ENCODE peak calls at places on chromosomes 1 and 21, in ten cellular contexts. One of them, this sample, is unnamed.

GRCh38 chr1:25642710-25643109 is 26.1 kb downstream of the MAN1C1 start:
- DNase-seq in NB4: peak; percentile 54
- DNase-seq in hepatocyte: no peak
- DNase-seq in neural progenitor cell: no peak
- DNase-seq in stomach: peak; percentile 44
- DNase-seq in epithelial cell of esophagus: no peak
- DNase-seq in HL-60: no peak
- DNase-seq in colonic mucosa: no peak
- DNase-seq in CD8-positive, alpha-beta T cell: peak; percentile 53
- DNase-seq in sigmoid colon: no peak
- DNase-seq in this sample: peak; percentile 12

GRCh38 chr1:1282998-1283397 is 2.8 kb downstream of the SCNN1D start:
- DNase-seq in NB4: no peak
- DNase-seq in CD8-positive, alpha-beta T cell: no peak
- DNase-seq in sigmoid colon: no peak
- DNase-seq in hepatocyte: no peak
- DNase-seq in HL-60: no peak
- DNase-seq in stomach: no peak
- DNase-seq in epithelial cell of esophagus: peak; percentile 67
- DNase-seq in neural progenitor cell: no peak
- DNase-seq in colonic mucosa: no peak
- DNase-seq in this sample: no peak

GRCh38 chr21:34576043-34576466 is 38.9 kb downstream of the RCAN1 start:
- DNase-seq in neural progenitor cell: no peak
- DNase-seq in sigmoid colon: no peak
- DNase-seq in colonic mucosa: peak; percentile 48
- DNase-seq in epithelial cell of esophagus: peak; percentile 97
- DNase-seq in CD8-positive, alpha-beta T cell: no peak
- DNase-seq in hepatocyte: no peak
- DNase-seq in NB4: no peak
- DNase-seq in HL-60: no peak
- DNase-seq in stomach: no peak
- DNase-seq in this sample: no peak

GRCh38 chr1:48030211-48030610 is 33.0 kb upstream of the TRABD2B start:
- DNase-seq in NB4: no peak
- DNase-seq in neural progenitor cell: no peak
- DNase-seq in CD8-positive, alpha-beta T cell: no peak
- DNase-seq in colonic mucosa: no peak
- DNase-seq in epithelial cell of esophagus: no peak
- DNase-seq in HL-60: no peak
- DNase-seq in stomach: no peak
- DNase-seq in sigmoid colon: no peak
- DNase-seq in hepatocyte: no peak
- DNase-seq in this sample: no peak

GRCh38 chr1:17696417-17697301 is 58.5 kb upstream of the ACTL8 start:
- DNase-seq in sigmoid colon: no peak
- DNase-seq in epithelial cell of esophagus: peak; percentile 11
- DNase-seq in CD8-positive, alpha-beta T cell: no peak
- DNase-seq in HL-60: no peak
- DNase-seq in stomach: no peak
- DNase-seq in hepatocyte: peak; percentile 62
- DNase-seq in neural progenitor cell: peak; percentile 73
- DNase-seq in NB4: no peak
- DNase-seq in colonic mucosa: no peak
- DNase-seq in this sample: peak; percentile 76

GRCh38 chr1:109158433-109158832 is 44.5 kb downstream of the ELAPOR1 start:
- DNase-seq in colonic mucosa: no peak
- DNase-seq in sigmoid colon: no peak
- DNase-seq in HL-60: no peak
- DNase-seq in stomach: no peak
- DNase-seq in epithelial cell of esophagus: no peak
- DNase-seq in neural progenitor cell: no peak
- DNase-seq in NB4: no peak
- DNase-seq in CD8-positive, alpha-beta T cell: no peak
- DNase-seq in hepatocyte: no peak
- DNase-seq in this sample: no peak

GRCh38 chr1:117339866-117340357 is 27.3 kb upstream of the MAN1A2 start:
- DNase-seq in NB4: peak; percentile 51
- DNase-seq in colonic mucosa: peak; percentile 57
- DNase-seq in stomach: no peak
- DNase-seq in sigmoid colon: no peak
- DNase-seq in epithelial cell of esophagus: peak; percentile 86
- DNase-seq in HL-60: peak; percentile 57
- DNase-seq in hepatocyte: peak; percentile 84
- DNase-seq in CD8-positive, alpha-beta T cell: no peak
- DNase-seq in neural progenitor cell: no peak
- DNase-seq in this sample: no peak

GRCh38 chr1:105544475-105544874 is 1512.0 kb upstream of the PRMT6 start:
- DNase-seq in HL-60: no peak
- DNase-seq in hepatocyte: no peak
- DNase-seq in stomach: no peak
- DNase-seq in sigmoid colon: no peak
- DNase-seq in epithelial cell of esophagus: peak; percentile 78
- DNase-seq in NB4: no peak
- DNase-seq in neural progenitor cell: no peak
- DNase-seq in CD8-positive, alpha-beta T cell: no peak
- DNase-seq in colonic mucosa: no peak
- DNase-seq in this sample: no peak

DNA sequence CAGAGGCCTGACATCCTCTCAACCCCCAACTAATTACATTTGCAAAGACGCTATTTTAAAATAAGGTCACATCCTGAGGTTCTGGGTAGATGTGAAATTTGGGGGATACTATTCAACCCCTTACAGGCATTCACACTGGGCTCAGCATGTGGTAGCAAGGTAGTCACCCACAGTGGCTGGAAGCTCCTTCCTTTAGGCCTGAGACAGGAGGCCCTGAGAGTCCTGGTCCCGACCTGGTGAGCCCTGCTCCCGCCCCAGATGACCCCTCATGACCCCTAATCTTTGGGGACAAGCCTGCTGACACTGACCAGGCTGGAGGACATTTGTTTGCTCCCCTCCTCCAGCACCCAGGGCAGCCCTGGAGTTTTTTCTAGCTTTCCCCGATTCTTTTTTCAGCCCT is 225.9 kb downstream of the DYRK1A start:
- DNase-seq in colonic mucosa: no peak
- DNase-seq in hepatocyte: no peak
- DNase-seq in CD8-positive, alpha-beta T cell: no peak
- DNase-seq in NB4: no peak
- DNase-seq in stomach: no peak
- DNase-seq in HL-60: no peak
- DNase-seq in neural progenitor cell: peak; percentile 24
- DNase-seq in sigmoid colon: no peak
- DNase-seq in epithelial cell of esophagus: no peak
- DNase-seq in this sample: no peak
- TF ChIP-seq CTCF in colonic mucosa: no peak
- TF ChIP-seq CTCF in hepatocyte: no peak
- TF ChIP-seq CTCF in CD8-positive, alpha-beta T cell: no peak
- TF ChIP-seq CTCF in NB4: no peak
- TF ChIP-seq CTCF in stomach: no peak
- TF ChIP-seq CTCF in HL-60: no peak
- TF ChIP-seq CTCF in neural progenitor cell: no peak
- TF ChIP-seq CTCF in sigmoid colon: no peak
- TF ChIP-seq CTCF in epithelial cell of esophagus: no peak
- TF ChIP-seq CTCF in this sample: no peak

GRCh38 chr1:204415351-204415750 is 3.7 kb upstream of the PPP1R15B start:
- DNase-seq in neural progenitor cell: no peak
- DNase-seq in CD8-positive, alpha-beta T cell: no peak
- DNase-seq in HL-60: no peak
- DNase-seq in colonic mucosa: peak; percentile 14
- DNase-seq in NB4: no peak
- DNase-seq in stomach: no peak
- DNase-seq in epithelial cell of esophagus: no peak
- DNase-seq in hepatocyte: no peak
- DNase-seq in sigmoid colon: no peak
- DNase-seq in this sample: no peak

GRCh38 chr1:204418174-204419063 is 6.8 kb upstream of the PPP1R15B start:
- DNase-seq in colonic mucosa: peak; percentile 16
- DNase-seq in hepatocyte: no peak
- DNase-seq in stomach: no peak
- DNase-seq in epithelial cell of esophagus: no peak
- DNase-seq in sigmoid colon: no peak
- DNase-seq in HL-60: no peak
- DNase-seq in NB4: peak; percentile 74
- DNase-seq in neural progenitor cell: no peak
- DNase-seq in CD8-positive, alpha-beta T cell: no peak
- DNase-seq in this sample: no peak

GRCh38 chr1:204419064-204419403 is 7.4 kb upstream of the PPP1R15B start:
- DNase-seq in neural progenitor cell: no peak
- DNase-seq in HL-60: no peak
- DNase-seq in hepatocyte: no peak
- DNase-seq in NB4: no peak
- DNase-seq in colonic mucosa: no peak
- DNase-seq in CD8-positive, alpha-beta T cell: no peak
- DNase-seq in epithelial cell of esophagus: peak; percentile 59
- DNase-seq in sigmoid colon: no peak
- DNase-seq in stomach: no peak
- DNase-seq in this sample: no peak

GRCh38 chr1:204417231-204417997 is 5.8 kb upstream of the PPP1R15B start:
- DNase-seq in CD8-positive, alpha-beta T cell: no peak
- DNase-seq in HL-60: peak; percentile 85
- DNase-seq in hepatocyte: peak; percentile 91
- DNase-seq in neural progenitor cell: no peak
- DNase-seq in colonic mucosa: peak; percentile 78
- DNase-seq in stomach: peak; percentile 82
- DNase-seq in sigmoid colon: peak; percentile 86
- DNase-seq in epithelial cell of esophagus: peak; percentile 97
- DNase-seq in NB4: peak; percentile 92
- DNase-seq in this sample: peak; percentile 68

DNA sequence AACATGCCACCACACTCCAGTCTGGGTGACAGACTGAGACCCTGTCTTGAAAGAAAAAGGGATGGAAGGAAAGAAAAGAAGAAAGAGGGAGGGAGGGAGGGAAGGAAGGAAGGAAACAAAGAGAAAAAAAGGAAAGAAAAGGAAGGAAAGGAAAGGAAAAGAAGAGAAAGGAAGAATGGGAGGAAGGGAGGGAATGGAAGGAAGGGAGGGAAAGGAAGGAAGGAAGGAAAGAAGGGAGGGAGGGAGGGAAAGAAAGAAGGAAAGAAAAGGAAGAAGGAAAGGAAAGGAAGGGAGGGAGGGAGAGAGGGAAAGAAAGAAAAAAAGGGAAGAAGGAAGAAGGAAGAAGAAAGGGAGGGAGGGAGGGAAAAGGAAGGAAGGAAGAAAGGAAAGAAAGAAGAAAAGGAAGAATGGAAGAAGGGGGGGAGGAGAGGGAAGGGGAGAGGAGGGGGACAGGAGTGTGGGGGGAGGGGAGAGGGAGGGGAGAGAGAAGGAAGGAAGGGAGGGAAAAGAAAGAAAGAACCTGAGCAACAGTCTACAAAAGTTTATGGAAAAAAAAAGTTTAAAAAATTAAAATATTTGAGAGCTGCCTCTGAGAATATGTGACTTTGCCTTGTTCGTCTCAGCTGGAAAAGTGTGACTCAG is 5.1 kb upstream of the PPP1R15B start:
- DNase-seq in CD8-positive, alpha-beta T cell: no peak
- DNase-seq in neural progenitor cell: no peak
- DNase-seq in hepatocyte: no peak
- DNase-seq in colonic mucosa: no peak
- DNase-seq in stomach: no peak
- DNase-seq in sigmoid colon: no peak
- DNase-seq in HL-60: no peak
- DNase-seq in epithelial cell of esophagus: no peak
- DNase-seq in NB4: no peak
- DNase-seq in this sample: no peak
- H3K4me3 ChIP-seq in CD8-positive, alpha-beta T cell: no peak overlapping the region
- H3K4me3 ChIP-seq in neural progenitor cell: no peak overlapping the region
- H3K4me3 ChIP-seq in hepatocyte: no peak overlapping the region
- H3K4me3 ChIP-seq in colonic mucosa: no peak overlapping the region
- H3K4me3 ChIP-seq in stomach: no peak overlapping the region
- H3K4me3 ChIP-seq in sigmoid colon: no peak overlapping the region
- H3K4me3 ChIP-seq in HL-60: no peak overlapping the region
- H3K4me3 ChIP-seq in epithelial cell of esophagus: no peak overlapping the region
- H3K4me3 ChIP-seq in NB4: peak overlapping the region; percentile 57
- H3K4me3 ChIP-seq in this sample: no peak overlapping the region

DNA sequence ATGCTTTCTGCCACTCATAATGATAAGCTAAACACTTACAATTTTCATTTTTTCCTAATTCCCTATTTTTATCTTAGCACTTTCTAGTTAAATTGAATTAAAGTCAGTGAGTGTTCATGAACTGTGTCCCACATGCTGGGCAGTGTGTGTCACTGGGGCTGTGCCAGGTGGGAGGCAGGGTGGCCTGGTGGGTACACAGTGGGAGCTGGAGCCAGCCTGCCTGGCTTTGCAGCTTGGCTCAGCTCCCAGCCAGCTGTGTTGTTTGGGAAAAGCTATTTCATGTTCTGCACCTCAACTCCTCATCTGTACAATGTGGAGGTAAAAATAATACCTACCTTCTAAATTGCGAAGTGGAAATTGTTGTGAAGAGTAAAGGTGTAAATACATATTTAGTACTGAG is 238.4 kb downstream of the PLA2G4A start:
- DNase-seq in stomach: peak; percentile 40
- DNase-seq in CD8-positive, alpha-beta T cell: no peak
- DNase-seq in HL-60: no peak
- DNase-seq in colonic mucosa: no peak
- DNase-seq in neural progenitor cell: no peak
- DNase-seq in epithelial cell of esophagus: no peak
- DNase-seq in NB4: no peak
- DNase-seq in sigmoid colon: no peak
- DNase-seq in hepatocyte: peak; percentile 18
- DNase-seq in this sample: no peak
- TF ChIP-seq CTCF in stomach: no peak
- TF ChIP-seq CTCF in CD8-positive, alpha-beta T cell: no peak
- TF ChIP-seq CTCF in HL-60: no peak
- TF ChIP-seq CTCF in colonic mucosa: no peak
- TF ChIP-seq CTCF in neural progenitor cell: no peak
- TF ChIP-seq CTCF in epithelial cell of esophagus: no peak
- TF ChIP-seq CTCF in NB4: no peak
- TF ChIP-seq CTCF in sigmoid colon: no peak
- TF ChIP-seq CTCF in hepatocyte: no peak
- TF ChIP-seq CTCF in this sample: no peak

GRCh38 chr1:185663771-185664296 is 70.4 kb upstream of the HMCN1 start:
- DNase-seq in NB4: no peak
- DNase-seq in colonic mucosa: no peak
- DNase-seq in sigmoid colon: no peak
- DNase-seq in hepatocyte: no peak
- DNase-seq in neural progenitor cell: no peak
- DNase-seq in HL-60: no peak
- DNase-seq in epithelial cell of esophagus: no peak
- DNase-seq in stomach: no peak
- DNase-seq in CD8-positive, alpha-beta T cell: no peak
- DNase-seq in this sample: no peak

GRCh38 chr1:185666582-185666981 is 67.6 kb upstream of the HMCN1 start:
- DNase-seq in stomach: no peak
- DNase-seq in neural progenitor cell: no peak
- DNase-seq in epithelial cell of esophagus: no peak
- DNase-seq in sigmoid colon: no peak
- DNase-seq in CD8-positive, alpha-beta T cell: no peak
- DNase-seq in hepatocyte: no peak
- DNase-seq in HL-60: no peak
- DNase-seq in colonic mucosa: no peak
- DNase-seq in NB4: no peak
- DNase-seq in this sample: no peak

GRCh38 chr1:185668013-185668412 is 66.2 kb upstream of the HMCN1 start:
- DNase-seq in HL-60: no peak
- DNase-seq in sigmoid colon: no peak
- DNase-seq in CD8-positive, alpha-beta T cell: no peak
- DNase-seq in colonic mucosa: no peak
- DNase-seq in stomach: no peak
- DNase-seq in neural progenitor cell: no peak
- DNase-seq in NB4: no peak
- DNase-seq in epithelial cell of esophagus: no peak
- DNase-seq in hepatocyte: no peak
- DNase-seq in this sample: no peak

GRCh38 chr1:185663332-185663731 is 70.9 kb upstream of the HMCN1 start:
- DNase-seq in colonic mucosa: no peak
- DNase-seq in CD8-positive, alpha-beta T cell: no peak
- DNase-seq in stomach: no peak
- DNase-seq in epithelial cell of esophagus: no peak
- DNase-seq in sigmoid colon: no peak
- DNase-seq in HL-60: no peak
- DNase-seq in NB4: no peak
- DNase-seq in hepatocyte: no peak
- DNase-seq in neural progenitor cell: no peak
- DNase-seq in this sample: no peak
- H3K4me3 ChIP-seq in colonic mucosa: no peak overlapping the region
- H3K4me3 ChIP-seq in CD8-positive, alpha-beta T cell: no peak overlapping the region
- H3K4me3 ChIP-seq in stomach: no peak overlapping the region
- H3K4me3 ChIP-seq in epithelial cell of esophagus: no peak overlapping the region
- H3K4me3 ChIP-seq in sigmoid colon: no peak overlapping the region
- H3K4me3 ChIP-seq in HL-60: no peak overlapping the region
- H3K4me3 ChIP-seq in NB4: no peak overlapping the region
- H3K4me3 ChIP-seq in hepatocyte: no peak overlapping the region
- H3K4me3 ChIP-seq in neural progenitor cell: no peak overlapping the region
- H3K4me3 ChIP-seq in this sample: no peak overlapping the region